ENCODE peak calls at places on chromosomes 3 and 15, in six cellular contexts. E is suprapubic skin; U is CD8-positive, alpha-beta T cell; H is A549; N is right lobe of liver; P is Karpas-422. Z is an unnamed sample. For H3K9me3, the result is how much of the 10 kb centered on the place peaks cover.

GRCh38 chr15:41932939-41933725 is 39.2 kb downstream of the EHD4 start:
- DNase-seq in E (no peak), U (no peak), H (no peak), N (no peak), P (no peak), Z (no peak)

GRCh38 chr3:164723396-164723795 is 354.9 kb downstream of the SI start:
- DNase-seq in E (no peak), U (no peak), H (no peak), N (no peak), P (no peak), Z (no peak)

GRCh38 chr3:136141891-136142290 is 54.2 kb downstream of the MSL2 start:
- DNase-seq in E (no peak), U (no peak), H (no peak), N (no peak), P (peak), Z (no peak)

GRCh38 chr3:14897266-14897665 is 50.1 kb upstream of the NR2C2 start:
- DNase-seq in E (no peak), U (no peak), H (no peak), N (no peak), P (no peak), Z (no peak)

GRCh38 chr3:177640319-177640997 is 443.2 kb upstream of the TBL1XR1 start:
- DNase-seq in E (no peak), U (no peak), H (no peak), N (no peak), P (no peak), Z (no peak)

GRCh38 chr3:14875411-14876175 is 56.8 kb downstream of the FGD5 start:
- DNase-seq in E (peak), U (no peak), H (no peak), N (peak), P (no peak), Z (no peak)

GRCh38 chr3:122101646-122102045 is 46.5 kb downstream of the CD86 start:
- DNase-seq in E (no peak), U (no peak), H (peak), N (no peak), P (peak), Z (no peak)

GRCh38 chr3:76021376-76021775 is 236.0 kb upstream of the ZNF717 start:
- DNase-seq in E (no peak), U (no peak), H (no peak), N (no peak), P (no peak), Z (no peak)

GRCh38 chr15:32824777-32825176 is 107.0 kb downstream of the GREM1 start:
- DNase-seq in E (no peak), U (no peak), H (peak), N (no peak), P (no peak), Z (no peak)

GRCh38 chr15:50017522-50017921 is 101.5 kb downstream of the ATP8B4 start:
- DNase-seq in E (no peak), U (no peak), H (no peak), N (no peak), P (no peak), Z (no peak)

GRCh38 chr3:172550347-172550943 is 27.2 kb upstream of the TNFSF10 start:
- DNase-seq in E (no peak), U (peak), H (peak), N (no peak), P (no peak), Z (no peak)

GRCh38 chr3:32480596-32480995 is 22.1 kb downstream of the CMTM6 start:
- DNase-seq in E (no peak), U (no peak), H (no peak), N (no peak), P (no peak), Z (no peak)

GRCh38 chr15:67766963-67767362 is 58.3 kb upstream of the SKOR1 start:
- DNase-seq in E (no peak), U (no peak), H (no peak), N (no peak), P (peak), Z (no peak)

GRCh38 chr15:60353245-60353940 is 44.4 kb downstream of the ANXA2 start:
- DNase-seq in E (no peak), U (no peak), H (peak), N (no peak), P (no peak), Z (no peak)

GRCh38 chr15:80436511-80437307 is 32.5 kb downstream of the ARNT2 start:
- DNase-seq in E (no peak), U (no peak), H (peak), N (no peak), P (no peak), Z (no peak)

GRCh38 chr3:25508901-25509300 is 80.8 kb downstream of the RARB start:
- DNase-seq in E (no peak), U (no peak), H (peak), N (no peak), P (no peak), Z (no peak)

GRCh38 chr3:10248984-10249748 is 907 bp downstream of the TATDN2 start:
- DNase-seq in E (no peak), U (peak), H (peak), N (peak), P (peak), Z (peak)

GRCh38 chr3:13876451-13876850 is 3.4 kb downstream of the WNT7A start:
- DNase-seq in E (peak), U (no peak), H (no peak), N (no peak), P (no peak), Z (no peak)

GRCh38 chr3:145417678-145418077 is 743.3 kb downstream of the PLOD2 start:
- DNase-seq in E (no peak), U (no peak), H (no peak), N (no peak), P (no peak), Z (no peak)

GRCh38 chr3:27507515-27508266 is 23.5 kb upstream of the SLC4A7 start:
- DNase-seq in E (no peak), U (no peak), H (no peak), N (no peak), P (peak), Z (no peak)

GRCh38 chr3:175713263-175713662 is 854.1 kb downstream of the NAALADL2 start:
- DNase-seq in E (no peak), U (no peak), H (no peak), N (no peak), P (no peak), Z (no peak)

GRCh38 chr3:107920538-107920937 is 170.3 kb downstream of the CD47 start:
- DNase-seq in E (no peak), U (no peak), H (no peak), N (no peak), P (no peak), Z (no peak)

GRCh38 chr3:161096771-161097367 is 8.3 kb downstream of the B3GALNT1 start:
- DNase-seq in E (no peak), U (no peak), H (peak), N (peak), P (peak), Z (no peak)

GRCh38 chr3:66598168-66598567 is 97.3 kb upstream of the LRIG1 start:
- DNase-seq in E (no peak), U (no peak), H (no peak), N (peak), P (no peak), Z (no peak)

GRCh38 chr3:134341391-134341790 is 32.9 kb downstream of the AMOTL2 start:
- DNase-seq in E (no peak), U (no peak), H (no peak), N (no peak), P (no peak), Z (no peak)

GRCh38 chr3:63814300-63814699 is 4.8 kb upstream of the C3orf49 start:
- DNase-seq in E (no peak), U (no peak), H (no peak), N (no peak), P (no peak), Z (no peak)

GRCh38 chr3:31522152-31522551 is 10.6 kb upstream of the STT3B start:
- DNase-seq in E (no peak), U (no peak), H (no peak), N (no peak), P (peak), Z (no peak)

GRCh38 chr3:52220380-52221026 is 4.9 kb downstream of the TLR9 start:
- DNase-seq in E (peak), U (peak), H (peak), N (peak), P (peak), Z (peak)

GRCh38 chr15:52858388-52859176 is 68.4 kb upstream of the ONECUT1 start:
- DNase-seq in E (no peak), U (no peak), H (no peak), N (no peak), P (no peak), Z (no peak)

GRCh38 chr15:80604583-80605506 is 90.3 kb upstream of the ABHD17C start:
- DNase-seq in E (no peak), U (no peak), H (no peak), N (no peak), P (no peak), Z (no peak)

GRCh38 chr3:12656193-12656592 is 7.7 kb downstream of the RAF1 start:
- DNase-seq in E (no peak), U (no peak), H (no peak), N (no peak), P (no peak), Z (no peak)

GRCh38 chr15:59157398-59157797 is 49.2 kb upstream of the LDHAL6B start:
- DNase-seq in E (no peak), U (no peak), H (no peak), N (no peak), P (no peak), Z (no peak)
- H3K9me3 ChIP-seq in E (under half), U (under half), H (under half), N (under half), P (under half), Z (under half)

GRCh38 chr15:25054943-25055342 is 100.2 kb downstream of the SNRPN start:
- DNase-seq in E (no peak), U (no peak), H (no peak), N (no peak), P (no peak), Z (no peak)

GRCh38 chr15:25058080-25058785 is 103.4 kb downstream of the SNRPN start:
- DNase-seq in E (peak), U (no peak), H (no peak), N (peak), P (no peak), Z (no peak)

GRCh38 chr15:25057574-25057973 is 102.8 kb downstream of the SNRPN start:
- DNase-seq in E (peak), U (no peak), H (no peak), N (no peak), P (no peak), Z (no peak)

GRCh38 chr15:25055356-25056068 is 100.7 kb downstream of the SNRPN start:
- DNase-seq in E (no peak), U (no peak), H (no peak), N (peak), P (no peak), Z (no peak)

DNA sequence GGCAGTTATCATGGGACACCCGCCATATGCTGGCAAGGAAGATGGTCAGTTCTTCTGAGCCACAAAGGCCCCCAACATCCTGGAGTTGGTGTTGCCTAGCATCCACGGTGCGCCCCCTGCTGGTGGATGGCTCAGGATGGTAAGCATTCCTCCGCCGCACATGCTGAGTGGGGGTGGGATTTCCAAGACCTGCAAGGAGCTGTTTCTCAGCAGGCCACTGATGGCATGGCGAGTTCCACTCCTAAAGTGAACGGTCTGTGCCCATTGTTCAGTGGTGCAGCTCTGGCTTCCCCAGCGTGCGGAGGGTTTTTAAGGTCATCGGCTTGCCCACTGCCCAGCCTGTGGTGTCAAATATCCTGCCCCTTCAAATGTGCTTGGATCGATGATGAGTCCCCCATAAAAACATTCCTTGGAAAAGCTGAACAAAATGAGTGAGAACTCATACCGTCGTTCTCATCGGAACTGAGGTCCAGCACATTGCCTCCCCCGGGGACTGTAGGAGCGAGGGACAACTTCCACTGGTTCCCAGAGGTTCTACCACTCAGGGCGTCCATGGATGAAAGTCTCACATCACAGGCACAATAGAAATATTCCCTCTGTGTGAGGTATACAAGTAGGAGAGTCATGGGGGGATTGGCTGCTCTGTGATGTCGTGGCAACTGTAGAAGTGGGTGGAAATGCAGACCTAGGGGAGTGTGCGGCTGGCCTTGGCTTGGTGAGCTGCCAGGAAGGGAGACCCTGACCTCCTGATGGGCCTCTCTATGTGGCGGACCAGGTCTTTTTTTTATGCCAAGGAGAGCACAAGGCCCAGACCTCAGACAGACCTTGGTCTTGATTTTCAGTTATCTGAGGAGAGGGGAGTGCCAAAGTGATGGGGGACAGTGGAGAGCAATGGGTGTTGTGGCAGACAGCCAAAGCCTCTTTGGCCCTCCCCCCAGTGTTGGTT is 102.0 kb downstream of the SNRPN start:
- DNase-seq in E (peak), U (no peak), H (peak), N (peak), P (no peak), Z (no peak)
- H3K9me3 ChIP-seq in E (half or more), U (half or more), H (half or more), N (half or more), P (half or more), Z (half or more)

GRCh38 chr3:1805331-1805730 is 293.3 kb upstream of the CNTN4 start:
- DNase-seq in E (no peak), U (no peak), H (no peak), N (no peak), P (no peak), Z (no peak)
- H3K9me3 ChIP-seq in E (under half), U (under half), H (under half), N (under half), P (under half), Z (under half)

GRCh38 chr3:146612015-146612414 is 6.9 kb upstream of the PLSCR5 start:
- DNase-seq in E (no peak), U (no peak), H (no peak), N (no peak), P (no peak), Z (no peak)
- H3K9me3 ChIP-seq in E (under half), U (under half), H (under half), N (under half), P (under half), Z (under half)

GRCh38 chr15:27176785-27177406 is 205.9 kb downstream of the GABRG3 start:
- DNase-seq in E (no peak), U (no peak), H (no peak), N (no peak), P (no peak), Z (no peak)

GRCh38 chr15:27179789-27180188 is 208.8 kb downstream of the GABRG3 start:
- DNase-seq in E (no peak), U (no peak), H (no peak), N (no peak), P (no peak), Z (no peak)

GRCh38 chr15:27172821-27173220 is 201.8 kb downstream of the GABRG3 start:
- DNase-seq in E (no peak), U (no peak), H (no peak), N (no peak), P (no peak), Z (no peak)

GRCh38 chr15:27170866-27171265 is 199.9 kb downstream of the GABRG3 start:
- DNase-seq in E (no peak), U (no peak), H (no peak), N (no peak), P (no peak), Z (no peak)

GRCh38 chr15:27175479-27176153 is 204.6 kb downstream of the GABRG3 start:
- DNase-seq in E (no peak), U (no peak), H (no peak), N (no peak), P (no peak), Z (no peak)
- H3K9me3 ChIP-seq in E (under half), U (under half), H (under half), N (under half), P (under half), Z (under half)

GRCh38 chr15:26223720-26224119 is 360.6 kb upstream of the ATP10A start:
- DNase-seq in E (no peak), U (no peak), H (no peak), N (no peak), P (no peak), Z (no peak)
- H3K9me3 ChIP-seq in E (under half), U (under half), H (under half), N (under half), P (under half), Z (under half)

DNA sequence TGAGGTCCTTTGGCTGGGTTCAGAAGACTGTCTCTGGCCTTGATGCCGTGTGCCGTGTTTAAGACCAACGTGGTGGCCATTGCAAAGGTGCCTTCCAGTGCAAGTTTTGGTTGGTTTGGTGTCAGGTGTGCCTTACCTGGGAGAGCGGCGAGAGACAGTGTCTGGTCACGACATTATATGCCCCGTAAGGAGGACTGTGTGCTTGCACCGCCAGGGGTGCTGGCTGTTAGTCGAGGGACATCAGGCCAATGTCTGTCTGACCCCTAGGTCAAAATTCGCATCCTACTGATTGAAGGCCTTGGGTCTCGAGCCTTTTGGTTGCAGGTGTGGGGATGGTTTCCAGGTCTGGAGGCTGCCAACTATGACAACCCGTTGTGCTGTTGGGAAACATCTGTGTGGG is 111.9 kb downstream of the SNRPN start:
- DNase-seq in E (no peak), U (no peak), H (no peak), N (no peak), P (no peak), Z (no peak)
- H3K9me3 ChIP-seq in E (half or more), U (half or more), H (half or more), N (half or more), P (half or more), Z (half or more)